ENCODE peak calls at places on chromosomes 5 and 9, in five cellular contexts. U is CD8-positive, alpha-beta T cell; V is GM13977; H is MM.1S; O is cardiac fibroblast. P is an unnamed sample.

GRCh38 chr9:133589454-133590227 is 19.5 kb downstream of the FAM163B start:
- DNase-seq in U (peak; percentile 34), V (no peak), H (no peak), O (no peak), P (no peak)

GRCh38 chr9:115289757-115290208 is 171.8 kb upstream of the TNC start:
- DNase-seq in U (no peak), V (no peak), H (no peak), O (peak; percentile 39), P (no peak)

GRCh38 chr5:84204772-84205171 is 179.9 kb downstream of the EDIL3 start:
- DNase-seq in U (no peak), V (no peak), H (no peak), O (no peak), P (no peak)

GRCh38 chr9:81716409-81716808 is 27.1 kb upstream of the TLE1 start:
- DNase-seq in U (no peak), V (no peak), H (no peak), O (no peak), P (no peak)

GRCh38 chr9:8806150-8806549 is 1006.6 kb upstream of the DMAC1 start:
- DNase-seq in U (no peak), V (no peak), H (no peak), O (no peak), P (no peak)

GRCh38 chr9:3960661-3961144 is 339.2 kb downstream of the GLIS3 start:
- DNase-seq in U (no peak), V (no peak), H (no peak), O (peak; percentile 27), P (no peak)

GRCh38 chr9:69325409-69326212 is 596 bp downstream of the ENTREP1 start:
- DNase-seq in U (no peak), V (peak; percentile 19), H (peak; percentile 50), O (no peak), P (no peak)

GRCh38 chr9:121172726-121173487 is 28.8 kb downstream of the RAB14 start:
- DNase-seq in U (no peak), V (no peak), H (no peak), O (no peak), P (no peak)

GRCh38 chr9:134732392-134733110 is 90.9 kb downstream of the COL5A1 start:
- DNase-seq in U (no peak), V (no peak), H (no peak), O (peak; percentile 42), P (no peak)

GRCh38 chr5:133347039-133347438 is 265.3 kb downstream of the FSTL4 start:
- DNase-seq in U (no peak), V (no peak), H (peak; percentile 59), O (no peak), P (no peak)

GRCh38 chr9:131203438-131204219 is 72.7 kb downstream of the FAM78A start:
- DNase-seq in U (no peak), V (peak; percentile 19), H (no peak), O (no peak), P (no peak)

GRCh38 chr9:93953492-93954435 is 1.4 kb downstream of the BARX1 start:
- DNase-seq in U (no peak), V (peak; percentile 49), H (no peak), O (no peak), P (no peak)

GRCh38 chr9:13269589-13270452 is 9.7 kb downstream of the MPDZ start:
- DNase-seq in U (no peak), V (no peak), H (no peak), O (peak; percentile 39), P (no peak)

GRCh38 chr5:142506046-142506445 is 179.8 kb downstream of the FGF1 start:
- DNase-seq in U (no peak), V (no peak), H (no peak), O (no peak), P (no peak)

GRCh38 chr9:121676916-121677315 is 25.5 kb downstream of the DAB2IP start:
- DNase-seq in U (no peak), V (no peak), H (no peak), O (peak; percentile 32), P (no peak)

GRCh38 chr5:94422819-94423218 is 195.6 kb downstream of the KIAA0825 start:
- DNase-seq in U (no peak), V (no peak), H (no peak), O (peak; percentile 58), P (no peak)

GRCh38 chr5:154191467-154192261 is 1.1 kb downstream of the GALNT10 start:
- DNase-seq in U (peak; percentile 20), V (no peak), H (no peak), O (peak; percentile 59), P (no peak)

GRCh38 chr5:54792611-54793404 is 192.6 kb downstream of the ESM1 start:
- DNase-seq in U (no peak), V (no peak), H (no peak), O (peak; percentile 73), P (no peak)

GRCh38 chr5:91061946-91062586 is 321.1 kb downstream of the ARRDC3 start:
- DNase-seq in U (no peak), V (no peak), H (no peak), O (no peak), P (no peak)

GRCh38 chr9:73039253-73039915 is 86.5 kb upstream of the ALDH1A1 start:
- DNase-seq in U (no peak), V (no peak), H (no peak), O (peak; percentile 88), P (no peak)

GRCh38 chr9:133453651-133454050 is 6.1 kb upstream of the CACFD1 start:
- DNase-seq in U (no peak), V (no peak), H (no peak), O (peak; percentile 33), P (no peak)

GRCh38 chr5:154273028-154273617 is 82.6 kb downstream of the GALNT10 start:
- DNase-seq in U (peak; percentile 12), V (no peak), H (peak; percentile 97), O (peak; percentile 87), P (no peak)

GRCh38 chr9:72299017-72299603 is 65.9 kb downstream of the ZFAND5 start:
- DNase-seq in U (no peak), V (no peak), H (no peak), O (no peak), P (no peak)

GRCh38 chr5:34998058-34998789 is 49.5 kb downstream of the AGXT2 start:
- DNase-seq in U (no peak), V (no peak), H (no peak), O (peak; percentile 73), P (no peak)

GRCh38 chr9:5269249-5269715 is 35.2 kb downstream of the RLN2 start:
- DNase-seq in U (no peak), V (no peak), H (peak; percentile 78), O (peak; percentile 61), P (no peak)

GRCh38 chr5:132489871-132490483 is 596 bp downstream of the IRF1 start:
- DNase-seq in U (peak; percentile 65), V (peak; percentile 79), H (peak; percentile 44), O (peak; percentile 60), P (no peak)

GRCh38 chr5:111968459-111968858 is 211.5 kb upstream of the NREP start:
- DNase-seq in U (no peak), V (no peak), H (no peak), O (peak; percentile 91), P (no peak)

GRCh38 chr5:172903790-172904189 is 55.4 kb upstream of the RPL26L1 start:
- DNase-seq in U (no peak), V (no peak), H (no peak), O (peak; percentile 93), P (no peak)

GRCh38 chr9:10678790-10679189 is 66.0 kb upstream of the PTPRD start:
- DNase-seq in U (no peak), V (no peak), H (no peak), O (no peak), P (no peak)

GRCh38 chr5:78795757-78796156 is 147.2 kb upstream of the LHFPL2 start:
- DNase-seq in U (no peak), V (peak; percentile 46), H (no peak), O (no peak), P (no peak)

GRCh38 chr9:129497064-129497836 is 123.7 kb downstream of the C9orf50 start:
- DNase-seq in U (no peak), V (no peak), H (no peak), O (no peak), P (no peak)

GRCh38 chr9:129418451-129418850 is 202.4 kb downstream of the C9orf50 start:
- DNase-seq in U (no peak), V (no peak), H (no peak), O (no peak), P (no peak)

GRCh38 chr5:138337685-138338410 is at the start of gene FAM53C:
- DNase-seq in U (peak; percentile 92), V (peak; percentile 92), H (peak; percentile 95), O (peak; percentile 97), P (peak; percentile 74)
- TF ChIP-seq CTCF in U (no peak), V (no peak), H (no peak), O (no peak), P (no peak)

GRCh38 chr9:33229359-33230120 is 10.4 kb upstream of the SPINK4 start:
- DNase-seq in U (no peak), V (no peak), H (peak; percentile 6), O (no peak), P (no peak)
- TF ChIP-seq CTCF in U (no peak), V (peak; percentile 17), H (no peak), O (no peak), P (peak; percentile 45)

GRCh38 chr5:66863343-66864170 is 267.4 kb downstream of the MAST4 start:
- DNase-seq in U (no peak), V (no peak), H (no peak), O (no peak), P (no peak)
- TF ChIP-seq CTCF in U (no peak), V (no peak), H (no peak), O (no peak), P (no peak)

DNA sequence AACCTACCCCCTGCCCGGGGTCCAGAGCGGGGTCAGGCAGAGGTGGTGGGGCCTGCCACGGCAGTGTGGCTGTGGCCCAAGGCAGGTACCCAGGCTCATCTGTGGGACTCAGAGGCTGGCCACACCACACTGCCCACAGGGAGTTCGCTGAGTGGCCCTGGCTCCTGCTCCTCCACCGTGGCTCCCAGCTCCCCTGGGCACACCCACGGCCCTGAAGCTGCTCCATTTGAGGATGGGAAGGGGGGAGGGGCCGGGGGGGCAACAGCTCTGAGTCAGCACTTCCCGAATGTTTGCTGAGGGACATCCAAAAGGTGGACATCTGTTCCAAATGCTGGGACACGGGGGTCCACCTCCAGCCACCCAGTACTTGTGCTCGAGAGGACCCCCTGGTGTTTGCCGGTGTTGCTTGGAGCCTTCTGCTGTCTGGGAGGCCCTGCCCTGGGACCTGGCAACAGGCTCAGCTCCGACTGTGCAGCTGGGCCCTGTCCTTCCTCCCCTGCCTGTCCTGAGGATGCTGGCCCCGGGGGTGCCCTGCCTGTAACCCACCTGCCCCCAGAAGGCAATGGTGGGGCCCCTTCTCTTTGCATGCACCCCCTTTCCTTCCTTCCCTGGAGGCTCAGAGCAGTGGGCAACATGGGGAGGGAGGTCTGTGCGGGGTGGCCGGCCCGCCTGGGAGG is 2.5 kb upstream of the NRARP start:
- DNase-seq in U (no peak), V (no peak), H (no peak), O (no peak), P (no peak)
- TF ChIP-seq CTCF in U (no peak), V (no peak), H (no peak), O (peak; percentile 15), P (no peak)

GRCh38 chr9:107293555-107294085 is 10.5 kb downstream of the RAD23B start:
- DNase-seq in U (no peak), V (no peak), H (no peak), O (no peak), P (no peak)

GRCh38 chr9:107299437-107299836 is 16.4 kb downstream of the RAD23B start:
- DNase-seq in U (no peak), V (no peak), H (no peak), O (no peak), P (no peak)

GRCh38 chr9:107294756-107295155 is 11.7 kb downstream of the RAD23B start:
- DNase-seq in U (no peak), V (no peak), H (no peak), O (no peak), P (no peak)

GRCh38 chr9:107292811-107293554 is 9.9 kb downstream of the RAD23B start:
- DNase-seq in U (no peak), V (no peak), H (no peak), O (no peak), P (no peak)

GRCh38 chr9:107295995-107296394 is 12.9 kb downstream of the RAD23B start:
- DNase-seq in U (no peak), V (no peak), H (no peak), O (no peak), P (no peak)
- TF ChIP-seq CTCF in U (no peak), V (no peak), H (no peak), O (no peak), P (no peak)

P was measured in D721Med.